ENCODE peak calls at places on chromosomes 5 and 9, in five cellular contexts. M, L, N, J and E are unnamed samples.

GRCh38 chr9:83544002-83544698 is 5.9 kb upstream of the FRMD3 start:
- ATAC-seq in N (peak; percentile 87), M (peak; percentile 97), L (peak; percentile 89), J (peak; percentile 91), E (peak; percentile 69)

GRCh38 chr5:171850354-171850947 is 64.8 kb downstream of the SMIM23 start:
- ATAC-seq in J (no peak), L (no peak), M (no peak), N (peak; percentile 39), E (peak; percentile 70)

GRCh38 chr5:124908603-124909451 is 162.4 kb upstream of the ZNF608 start:
- ATAC-seq in N (peak; percentile 38), J (no peak), M (no peak), L (no peak), E (no peak)

GRCh38 chr5:133438487-133438886 is 173.9 kb downstream of the FSTL4 start:
- ATAC-seq in N (no peak), M (no peak), J (no peak), L (no peak), E (no peak)

GRCh38 chr9:113734826-113735225 is 141.3 kb upstream of the ZNF618 start:
- ATAC-seq in L (no peak), J (no peak), N (no peak), M (no peak), E (no peak)

GRCh38 chr9:4922730-4923129 is 62.3 kb upstream of the JAK2 start:
- ATAC-seq in M (peak; percentile 71), L (peak; percentile 78), N (no peak), J (no peak), E (no peak)

GRCh38 chr9:75953218-75953617 is 62.7 kb downstream of the PCSK5 start:
- ATAC-seq in M (peak; percentile 43), L (peak; percentile 30), N (peak; percentile 62), J (no peak), E (peak; percentile 72)

GRCh38 chr9:93244101-93244500 is 60.2 kb downstream of the WNK2 start:
- ATAC-seq in N (no peak), J (no peak), M (no peak), L (no peak), E (no peak)

GRCh38 chr9:18331808-18332209 is 142.1 kb upstream of the ADAMTSL1 start:
- ATAC-seq in J (peak; percentile 47), L (no peak), N (peak; percentile 61), M (no peak), E (no peak)

GRCh38 chr9:68560131-68560844 is 19.6 kb upstream of the TMEM252 start:
- ATAC-seq in N (peak; percentile 71), M (peak; percentile 86), L (peak; percentile 73), J (peak; percentile 66), E (peak; percentile 83)

GRCh38 chr5:74866653-74867162 is 521 bp upstream of the FAM169A start:
- ATAC-seq in N (peak; percentile 50), M (peak; percentile 7), L (no peak), J (peak; percentile 52), E (peak; percentile 22)

GRCh38 chr9:74322661-74323314 is 174.3 kb upstream of the RORB start:
- ATAC-seq in M (no peak), N (no peak), J (no peak), L (no peak), E (no peak)

GRCh38 chr9:115043632-115044031 is 74.3 kb downstream of the TNC start:
- ATAC-seq in M (no peak), J (no peak), N (no peak), L (no peak), E (no peak)

GRCh38 chr5:149666212-149666852 is 63.8 kb upstream of the PPARGC1B start:
- ATAC-seq in M (peak; percentile 93), N (peak; percentile 70), L (peak; percentile 55), J (peak; percentile 67), E (no peak)

GRCh38 chr5:160330212-160330611 is 17.8 kb upstream of the CCNJL start:
- ATAC-seq in M (no peak), N (no peak), L (no peak), J (no peak), E (peak; percentile 41)

GRCh38 chr9:4997196-4997595 is 12.1 kb downstream of the JAK2 start:
- ATAC-seq in M (no peak), N (no peak), L (no peak), J (no peak), E (no peak)

GRCh38 chr5:169626779-169627178 is 10.3 kb upstream of the DOCK2 start:
- ATAC-seq in M (no peak), L (no peak), J (no peak), N (no peak), E (no peak)

GRCh38 chr9:119368681-119369581 is at the start of gene BRINP1:
- ATAC-seq in L (no peak), M (peak; percentile 40), N (peak; percentile 75), J (peak; percentile 80), E (no peak)

GRCh38 chr5:124735169-124735858 is 11.1 kb downstream of the ZNF608 start:
- ATAC-seq in N (peak; percentile 74), J (no peak), M (peak; percentile 46), L (no peak), E (peak; percentile 52)

DNA sequence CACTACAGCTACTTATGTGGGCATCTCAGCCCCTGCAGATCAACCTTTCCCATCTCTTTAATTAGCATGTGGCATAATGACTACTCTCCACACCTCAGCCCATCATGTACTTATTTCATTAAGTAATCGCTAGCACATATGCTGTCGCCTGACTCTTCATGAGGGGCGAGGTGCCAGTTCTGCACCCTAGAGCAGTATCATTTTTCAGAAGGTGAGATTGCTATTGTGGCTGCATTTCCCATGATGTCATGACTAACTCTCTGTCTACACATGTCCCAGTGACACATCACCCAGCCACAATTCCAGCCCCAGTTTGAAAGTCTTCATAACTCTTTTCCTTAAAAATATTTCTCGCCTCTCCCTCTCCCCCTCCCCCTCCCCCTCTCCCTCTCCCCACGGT is 7.6 kb upstream of the F2RL1 start:
- ATAC-seq in N (no peak), J (no peak), L (no peak), M (no peak), E (no peak)
- H3K27ac ChIP-seq in N (no peak overlapping the region), J (no peak overlapping the region), L (no peak overlapping the region), M (no peak overlapping the region), E (no peak overlapping the region)

GRCh38 chr5:111165058-111165457 is 59.1 kb upstream of the CAMK4 start:
- ATAC-seq in J (no peak), M (no peak), L (no peak), N (no peak), E (no peak)
- H3K27ac ChIP-seq in J (no peak overlapping the region), M (no peak overlapping the region), L (no peak overlapping the region), N (no peak overlapping the region), E (no peak overlapping the region)

GRCh38 chr9:132877818-132878694 is at the start of gene AK8:
- ATAC-seq in N (peak; percentile 90), M (peak; percentile 93), J (peak; percentile 94), L (peak; percentile 81), E (peak; percentile 85)
- H3K27ac ChIP-seq in N (peak within 1 kb of the TSS; percentile 72), M (peak within 1 kb of the TSS; percentile 87), J (peak within 1 kb of the TSS; percentile 79), L (peak within 1 kb of the TSS; percentile 83), E (peak within 1 kb of the TSS; percentile 86)

DNA sequence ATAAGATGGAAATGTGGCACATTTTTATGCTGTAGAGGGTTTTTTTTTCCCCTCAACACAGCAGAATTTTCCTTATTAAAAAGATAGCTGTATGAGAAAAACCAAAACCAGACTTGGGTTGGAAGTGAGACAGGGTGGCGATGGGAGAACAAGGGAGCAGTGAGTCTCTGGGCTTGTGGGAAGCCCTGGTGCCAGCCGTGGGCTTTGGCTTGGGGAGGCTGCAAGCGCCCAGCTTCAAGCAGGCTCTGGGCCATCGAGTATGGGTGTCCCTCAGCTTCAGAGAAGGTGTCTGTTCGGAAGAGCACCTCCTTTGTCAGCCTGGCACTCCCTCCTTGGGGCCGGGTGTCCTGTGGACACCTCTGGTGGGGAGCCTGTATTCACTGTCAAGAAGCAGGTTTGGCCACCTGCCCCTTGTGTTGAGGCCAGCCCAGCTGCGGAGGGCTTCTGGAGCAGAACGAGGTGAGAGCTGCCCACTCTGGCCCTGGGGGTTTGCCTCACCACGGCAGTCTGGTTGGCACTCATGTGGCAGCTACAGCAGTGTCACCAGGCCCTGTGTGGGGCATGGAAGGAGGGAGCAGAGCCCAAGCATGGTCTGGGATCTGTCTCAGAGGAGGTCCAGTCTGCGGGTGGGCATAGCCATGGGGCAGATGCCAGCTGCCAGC is 37.6 kb upstream of the ANGPTL2 start:
- ATAC-seq in M (peak; percentile 14), N (peak; percentile 30), L (no peak), J (no peak), E (no peak)
- H3K27ac ChIP-seq in M (no peak overlapping the region), N (no peak overlapping the region), L (no peak overlapping the region), J (peak overlapping the region; percentile 54), E (peak overlapping the region; percentile 16)

GRCh38 chr5:40841068-40841805 is at the start of gene CARD6:
- ATAC-seq in L (peak; percentile 63), J (peak; percentile 63), N (peak; percentile 58), M (peak; percentile 76), E (peak; percentile 39)
- H3K27ac ChIP-seq in L (peak within 1 kb of the TSS; percentile 90), J (peak within 1 kb of the TSS; percentile 89), N (peak within 1 kb of the TSS; percentile 93), M (peak within 1 kb of the TSS; percentile 93), E (peak within 1 kb of the TSS; percentile 76)